ENCODE peak calls at places on chromosome 13, in five cellular contexts. One of them, this sample, is unnamed.

GRCh38 chr13:43110658-43111057 is 87.3 kb downstream of the DNAJC15 start:
- DNase-seq in endothelial cell of umbilical vein: no peak
- DNase-seq in brain microvascular endothelial cell: no peak
- DNase-seq in uterus: no peak
- DNase-seq in bronchial epithelial cell: no peak
- DNase-seq in this sample: no peak

GRCh38 chr13:54536112-54536511 is 1507.5 kb downstream of the OLFM4 start:
- DNase-seq in endothelial cell of umbilical vein: no peak
- DNase-seq in brain microvascular endothelial cell: no peak
- DNase-seq in uterus: no peak
- DNase-seq in bronchial epithelial cell: peak
- DNase-seq in this sample: no peak

GRCh38 chr13:89899302-89900103 is 1448.0 kb upstream of the MIR17HG start:
- DNase-seq in endothelial cell of umbilical vein: no peak
- DNase-seq in brain microvascular endothelial cell: no peak
- DNase-seq in uterus: no peak
- DNase-seq in bronchial epithelial cell: no peak
- DNase-seq in this sample: no peak

GRCh38 chr13:60837806-60838205 is 440.8 kb downstream of the TDRD3 start:
- DNase-seq in endothelial cell of umbilical vein: no peak
- DNase-seq in brain microvascular endothelial cell: no peak
- DNase-seq in uterus: no peak
- DNase-seq in bronchial epithelial cell: peak
- DNase-seq in this sample: peak

GRCh38 chr13:42981853-42982252 is 10.2 kb downstream of the EPSTI1 start:
- DNase-seq in endothelial cell of umbilical vein: no peak
- DNase-seq in brain microvascular endothelial cell: no peak
- DNase-seq in uterus: no peak
- DNase-seq in bronchial epithelial cell: peak
- DNase-seq in this sample: no peak

GRCh38 chr13:40205771-40206240 is 460.6 kb downstream of the FOXO1 start:
- DNase-seq in endothelial cell of umbilical vein: peak
- DNase-seq in brain microvascular endothelial cell: no peak
- DNase-seq in uterus: no peak
- DNase-seq in bronchial epithelial cell: peak
- DNase-seq in this sample: no peak

GRCh38 chr13:78100481-78100880 is 181.8 kb upstream of the EDNRB start:
- DNase-seq in endothelial cell of umbilical vein: no peak
- DNase-seq in brain microvascular endothelial cell: no peak
- DNase-seq in uterus: no peak
- DNase-seq in bronchial epithelial cell: no peak
- DNase-seq in this sample: no peak

GRCh38 chr13:74250738-74251190 is 116.6 kb upstream of the KLF12 start:
- DNase-seq in endothelial cell of umbilical vein: no peak
- DNase-seq in brain microvascular endothelial cell: peak
- DNase-seq in uterus: no peak
- DNase-seq in bronchial epithelial cell: peak
- DNase-seq in this sample: no peak

GRCh38 chr13:29847501-29847983 is 2.9 kb downstream of the UBL3 start:
- DNase-seq in endothelial cell of umbilical vein: peak
- DNase-seq in brain microvascular endothelial cell: peak
- DNase-seq in uterus: no peak
- DNase-seq in bronchial epithelial cell: peak
- DNase-seq in this sample: no peak

GRCh38 chr13:66159526-66159925 is 1070.6 kb downstream of the PCDH9 start:
- DNase-seq in endothelial cell of umbilical vein: no peak
- DNase-seq in brain microvascular endothelial cell: no peak
- DNase-seq in uterus: no peak
- DNase-seq in bronchial epithelial cell: no peak
- DNase-seq in this sample: no peak

GRCh38 chr13:42211704-42212103 is 60.2 kb upstream of the AKAP11 start:
- DNase-seq in endothelial cell of umbilical vein: no peak
- DNase-seq in brain microvascular endothelial cell: peak
- DNase-seq in uterus: no peak
- DNase-seq in bronchial epithelial cell: peak
- DNase-seq in this sample: no peak

GRCh38 chr13:104984296-104984818 is 1551.1 kb downstream of the EFNB2 start:
- DNase-seq in endothelial cell of umbilical vein: peak
- DNase-seq in brain microvascular endothelial cell: peak
- DNase-seq in uterus: no peak
- DNase-seq in bronchial epithelial cell: peak
- DNase-seq in this sample: peak

GRCh38 chr13:76775031-76775740 is 111.0 kb downstream of the KCTD12 start:
- DNase-seq in endothelial cell of umbilical vein: no peak
- DNase-seq in brain microvascular endothelial cell: no peak
- DNase-seq in uterus: no peak
- DNase-seq in bronchial epithelial cell: no peak
- DNase-seq in this sample: no peak

GRCh38 chr13:66895780-66896179 is 334.4 kb downstream of the PCDH9 start:
- DNase-seq in endothelial cell of umbilical vein: no peak
- DNase-seq in brain microvascular endothelial cell: no peak
- DNase-seq in uterus: no peak
- DNase-seq in bronchial epithelial cell: no peak
- DNase-seq in this sample: no peak

GRCh38 chr13:75803175-75803611 is 167.1 kb downstream of the LMO7 start:
- DNase-seq in endothelial cell of umbilical vein: peak
- DNase-seq in brain microvascular endothelial cell: no peak
- DNase-seq in uterus: no peak
- DNase-seq in bronchial epithelial cell: no peak
- DNase-seq in this sample: no peak

GRCh38 chr13:77506874-77507273 is 28.6 kb upstream of the SCEL start:
- DNase-seq in endothelial cell of umbilical vein: peak
- DNase-seq in brain microvascular endothelial cell: no peak
- DNase-seq in uterus: no peak
- DNase-seq in bronchial epithelial cell: no peak
- DNase-seq in this sample: no peak

GRCh38 chr13:113916330-113916815 is 52.5 kb upstream of the GAS6 start:
- DNase-seq in endothelial cell of umbilical vein: no peak
- DNase-seq in brain microvascular endothelial cell: no peak
- DNase-seq in uterus: peak
- DNase-seq in bronchial epithelial cell: peak
- DNase-seq in this sample: no peak

DNA sequence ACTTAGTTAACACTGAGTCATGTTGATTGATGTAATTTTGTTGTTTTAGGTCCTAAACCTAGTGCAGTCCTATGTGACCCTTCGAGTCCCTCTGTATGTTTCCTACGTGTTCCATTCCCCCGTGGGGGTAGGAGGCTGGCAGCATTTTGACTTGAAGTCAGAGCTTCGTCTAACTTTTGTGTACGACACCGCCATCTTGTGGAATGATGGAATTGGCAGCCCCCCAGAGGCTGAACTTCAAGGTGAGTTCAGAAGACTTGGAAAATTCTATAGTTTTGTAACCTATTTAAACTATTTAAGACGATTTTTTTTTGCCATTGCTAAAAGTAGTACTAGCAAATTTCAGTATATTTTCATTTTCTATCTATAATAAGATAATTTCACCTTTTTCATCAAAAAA is 117.9 kb downstream of the STOML3 start:
- DNase-seq in endothelial cell of umbilical vein: peak
- DNase-seq in brain microvascular endothelial cell: no peak
- DNase-seq in uterus: peak
- DNase-seq in bronchial epithelial cell: peak
- DNase-seq in this sample: peak
- TF ChIP-seq CTCF in endothelial cell of umbilical vein: peak
- TF ChIP-seq CTCF in brain microvascular endothelial cell: peak
- TF ChIP-seq CTCF in uterus: peak
- TF ChIP-seq CTCF in bronchial epithelial cell: peak
- TF ChIP-seq CTCF in this sample: peak

DNA sequence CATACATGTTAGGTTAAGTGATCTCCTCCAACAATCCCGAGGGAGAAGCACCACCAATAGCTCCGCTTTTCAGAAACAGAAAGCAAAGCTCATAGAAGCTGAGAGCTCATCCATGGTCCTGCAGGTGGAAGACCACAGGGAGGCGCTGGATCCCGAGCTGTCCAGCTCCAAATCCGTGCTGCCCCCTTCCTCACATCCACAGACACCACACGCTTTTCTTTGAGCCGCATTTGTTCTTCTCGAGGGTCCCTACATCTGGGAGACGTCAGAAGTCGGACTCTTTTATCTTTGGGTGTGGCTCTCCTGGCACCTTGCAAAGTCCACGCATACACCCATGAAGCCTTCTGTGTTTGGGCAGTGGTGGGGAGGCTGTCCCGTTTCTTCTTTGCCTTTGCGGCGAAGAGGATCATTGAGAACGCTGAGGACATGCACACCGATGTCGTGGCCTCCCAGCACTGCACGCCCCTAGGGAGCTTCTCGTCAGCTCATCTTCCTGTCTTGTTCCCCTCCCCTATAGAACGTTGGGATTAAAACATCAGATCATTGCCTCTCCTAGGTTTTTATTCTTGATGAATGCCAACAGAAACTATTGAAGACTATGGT is 184.8 kb downstream of the TEX29 start:
- DNase-seq in endothelial cell of umbilical vein: no peak
- DNase-seq in brain microvascular endothelial cell: no peak
- DNase-seq in uterus: no peak
- DNase-seq in bronchial epithelial cell: no peak
- DNase-seq in this sample: no peak
- TF ChIP-seq CTCF in endothelial cell of umbilical vein: no peak
- TF ChIP-seq CTCF in brain microvascular endothelial cell: peak
- TF ChIP-seq CTCF in uterus: no peak
- TF ChIP-seq CTCF in bronchial epithelial cell: no peak
- TF ChIP-seq CTCF in this sample: no peak

DNA sequence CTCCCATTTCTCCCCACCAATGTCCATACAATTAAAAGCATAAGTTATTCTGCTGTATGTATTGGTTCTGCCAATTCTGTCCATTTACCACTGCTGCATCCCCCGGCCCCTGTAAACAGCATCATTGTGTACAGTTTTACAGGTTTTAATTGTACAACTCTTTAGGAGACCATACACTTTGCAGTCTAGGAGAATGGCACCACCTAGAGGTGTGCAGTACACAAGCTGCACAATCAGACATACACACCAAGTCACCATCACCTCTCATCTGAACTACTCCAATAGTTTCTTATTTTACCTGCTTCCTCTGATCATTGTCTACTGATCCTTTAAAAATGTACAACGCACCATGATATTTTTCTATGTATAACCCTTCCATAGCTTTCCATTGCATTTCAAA is 855.9 kb upstream of the KLHL1 start:
- DNase-seq in endothelial cell of umbilical vein: peak
- DNase-seq in brain microvascular endothelial cell: no peak
- DNase-seq in uterus: no peak
- DNase-seq in bronchial epithelial cell: peak
- DNase-seq in this sample: no peak
- TF ChIP-seq CTCF in endothelial cell of umbilical vein: peak
- TF ChIP-seq CTCF in brain microvascular endothelial cell: peak
- TF ChIP-seq CTCF in uterus: no peak
- TF ChIP-seq CTCF in bronchial epithelial cell: peak
- TF ChIP-seq CTCF in this sample: no peak

DNA sequence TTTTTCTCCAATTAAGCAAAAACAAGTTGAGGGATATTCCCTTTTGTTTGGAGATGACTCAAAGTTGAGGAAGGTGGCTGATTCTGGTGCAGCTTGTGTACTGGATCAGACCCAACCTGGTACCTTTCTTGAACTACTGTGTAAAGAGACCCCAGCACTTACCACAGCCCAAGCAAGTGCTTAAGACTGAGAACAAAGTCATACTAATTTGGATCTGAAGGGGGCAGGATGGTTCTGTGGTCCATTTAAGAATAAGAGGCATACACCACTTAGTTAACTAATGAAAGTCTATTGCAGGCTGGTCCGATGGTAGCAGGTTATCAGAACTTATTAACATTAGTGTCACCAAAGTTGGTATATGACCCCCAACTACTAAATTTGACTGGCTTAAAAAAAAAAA is 6.3 kb downstream of the THSD1 start:
- DNase-seq in endothelial cell of umbilical vein: peak
- DNase-seq in brain microvascular endothelial cell: no peak
- DNase-seq in uterus: no peak
- DNase-seq in bronchial epithelial cell: peak
- DNase-seq in this sample: no peak
- TF ChIP-seq CTCF in endothelial cell of umbilical vein: no peak
- TF ChIP-seq CTCF in brain microvascular endothelial cell: peak
- TF ChIP-seq CTCF in uterus: no peak
- TF ChIP-seq CTCF in bronchial epithelial cell: peak
- TF ChIP-seq CTCF in this sample: no peak

DNA sequence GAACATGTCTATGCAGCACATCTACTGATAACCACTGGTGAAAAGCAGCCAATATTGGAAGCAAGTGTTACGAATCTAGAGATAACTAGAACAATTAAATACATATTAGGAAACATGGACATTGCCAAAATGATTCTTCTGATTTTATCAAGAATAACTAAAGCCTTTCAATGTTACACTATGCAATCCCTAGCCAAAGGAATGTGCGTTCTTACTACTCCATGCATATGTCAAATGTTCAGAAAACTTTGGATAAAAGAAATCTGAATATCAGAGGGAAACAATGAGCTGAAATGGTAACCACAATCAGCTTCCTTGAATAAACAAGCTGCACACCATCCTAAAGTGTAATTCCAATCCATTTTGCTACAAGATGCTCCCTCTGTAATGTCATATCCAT is 941 bp upstream of the POSTN start:
- DNase-seq in endothelial cell of umbilical vein: peak
- DNase-seq in brain microvascular endothelial cell: no peak
- DNase-seq in uterus: no peak
- DNase-seq in bronchial epithelial cell: no peak
- DNase-seq in this sample: no peak
- TF ChIP-seq CTCF in endothelial cell of umbilical vein: no peak
- TF ChIP-seq CTCF in brain microvascular endothelial cell: no peak
- TF ChIP-seq CTCF in uterus: no peak
- TF ChIP-seq CTCF in bronchial epithelial cell: no peak
- TF ChIP-seq CTCF in this sample: no peak

DNA sequence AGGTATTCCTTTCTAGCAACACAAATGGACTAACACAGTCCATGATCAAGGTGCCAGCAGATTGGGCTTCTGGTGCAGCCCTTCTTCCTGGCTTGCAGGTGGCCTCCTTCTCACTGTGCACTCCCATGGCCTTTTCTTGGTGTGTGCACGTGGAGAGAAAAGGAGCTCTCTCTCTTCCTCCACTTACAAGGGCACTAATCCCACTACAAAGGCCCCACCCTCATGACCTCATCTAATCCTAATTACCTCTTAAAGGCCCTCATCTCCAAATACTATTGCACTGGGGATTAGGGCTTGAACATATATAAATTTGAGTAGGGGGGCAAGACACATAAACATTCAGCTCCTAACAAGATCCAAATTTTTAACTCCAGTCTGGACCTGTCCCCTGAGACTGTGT is 19.7 kb upstream of the FARP1 start:
- DNase-seq in endothelial cell of umbilical vein: no peak
- DNase-seq in brain microvascular endothelial cell: no peak
- DNase-seq in uterus: no peak
- DNase-seq in bronchial epithelial cell: no peak
- DNase-seq in this sample: no peak
- TF ChIP-seq CTCF in endothelial cell of umbilical vein: no peak
- TF ChIP-seq CTCF in brain microvascular endothelial cell: no peak
- TF ChIP-seq CTCF in uterus: no peak
- TF ChIP-seq CTCF in bronchial epithelial cell: no peak
- TF ChIP-seq CTCF in this sample: no peak